ENCODE peak calls at places on chromosomes 6 and 20, in six cellular contexts. N, B, V, Z, T and L are unnamed samples.

GRCh38 chr20:39795401-39796272 is 833.5 kb downstream of the DHX35 start:
- DNase-seq in B (no peak), Z (no peak), N (no peak), T (no peak), V (no peak), L (no peak)

GRCh38 chr6:113894712-113895674 is 37.8 kb downstream of the MARCKS start:
- DNase-seq in T (no peak), N (no peak), V (no peak), Z (no peak), B (no peak), L (no peak)

GRCh38 chr6:6583836-6584235 is 4.7 kb upstream of the LY86 start:
- DNase-seq in T (no peak), N (no peak), V (peak; percentile 26), Z (no peak), B (no peak), L (no peak)

GRCh38 chr20:22227301-22227700 is 357.1 kb downstream of the FOXA2 start:
- DNase-seq in N (no peak), B (no peak), Z (no peak), V (no peak), T (no peak), L (no peak)

GRCh38 chr6:37334047-37334446 is 19.7 kb upstream of the RNF8 start:
- DNase-seq in Z (no peak), V (no peak), N (no peak), B (no peak), T (no peak), L (no peak)

GRCh38 chr6:9173229-9173628 is 737.9 kb upstream of the SLC35B3 start:
- DNase-seq in N (no peak), Z (no peak), B (no peak), V (no peak), T (no peak), L (no peak)

GRCh38 chr6:13760948-13761347 is 49.3 kb upstream of the RANBP9 start:
- DNase-seq in B (peak; percentile 41), V (no peak), T (no peak), Z (no peak), N (no peak), L (no peak)

GRCh38 chr6:52376763-52377162 is 14.8 kb downstream of the PAQR8 start:
- DNase-seq in B (no peak), T (no peak), V (no peak), N (no peak), Z (no peak), L (no peak)

GRCh38 chr20:3090565-3090964 is 6.0 kb upstream of the AVP start:
- DNase-seq in N (no peak), V (no peak), T (no peak), Z (no peak), B (no peak), L (no peak)

GRCh38 chr6:34196833-34197195 is 39.9 kb upstream of the HMGA1 start:
- DNase-seq in T (no peak), B (no peak), Z (no peak), V (no peak), N (no peak), L (no peak)

GRCh38 chr6:126923807-126924206 is 194.7 kb upstream of the RSPO3 start:
- DNase-seq in Z (no peak), V (no peak), B (no peak), T (no peak), N (no peak), L (no peak)

GRCh38 chr6:39365281-39366074 is 43.0 kb upstream of the KCNK16 start:
- DNase-seq in N (no peak), T (no peak), V (no peak), Z (peak; percentile 72), B (no peak), L (peak; percentile 26)

GRCh38 chr20:50478162-50479036 is 31.8 kb upstream of the PTPN1 start:
- DNase-seq in B (peak; percentile 27), V (peak; percentile 73), Z (peak; percentile 61), N (no peak), T (peak; percentile 78), L (no peak)

GRCh38 chr6:84136364-84137050 is 90.9 kb downstream of the CEP162 start:
- DNase-seq in V (no peak), N (no peak), Z (no peak), T (no peak), B (no peak), L (no peak)

GRCh38 chr20:36887779-36888133 is 11.8 kb downstream of the TLDC2 start:
- DNase-seq in T (no peak), B (no peak), N (no peak), V (no peak), Z (no peak), L (no peak)

GRCh38 chr6:133964052-133964451 is 11.0 kb downstream of the TBPL1 start:
- DNase-seq in V (no peak), N (peak; percentile 21), B (no peak), T (no peak), Z (no peak), L (no peak)

GRCh38 chr6:1612902-1613301 is 3.2 kb downstream of the FOXC1 start:
- DNase-seq in N (peak; percentile 61), T (no peak), V (no peak), Z (no peak), B (no peak), L (peak; percentile 94)

GRCh38 chr6:13307508-13307995 is 20.8 kb downstream of the TBC1D7 start:
- DNase-seq in T (peak; percentile 38), B (no peak), Z (peak; percentile 49), V (peak; percentile 87), N (peak; percentile 74), L (no peak)

GRCh38 chr6:364609-365540 is 26.7 kb upstream of the IRF4 start:
- DNase-seq in Z (no peak), V (no peak), N (no peak), B (no peak), T (no peak), L (no peak)

GRCh38 chr6:130975325-130975724 is 87.7 kb downstream of the EPB41L2 start:
- DNase-seq in V (no peak), Z (no peak), B (no peak), T (no peak), N (no peak), L (no peak)

GRCh38 chr20:38308447-38308846 is 4.5 kb downstream of the BPI start:
- DNase-seq in Z (no peak), B (no peak), V (no peak), T (no peak), N (no peak), L (no peak)

GRCh38 chr6:31639449-31639861 is 13.0 kb downstream of the BAG6 start:
- DNase-seq in N (no peak), B (no peak), Z (no peak), V (no peak), T (no peak), L (no peak)
- TF ChIP-seq POLR2A in N (no peak), B (no peak), Z (no peak), V (no peak), T (no peak), L (no peak)

DNA sequence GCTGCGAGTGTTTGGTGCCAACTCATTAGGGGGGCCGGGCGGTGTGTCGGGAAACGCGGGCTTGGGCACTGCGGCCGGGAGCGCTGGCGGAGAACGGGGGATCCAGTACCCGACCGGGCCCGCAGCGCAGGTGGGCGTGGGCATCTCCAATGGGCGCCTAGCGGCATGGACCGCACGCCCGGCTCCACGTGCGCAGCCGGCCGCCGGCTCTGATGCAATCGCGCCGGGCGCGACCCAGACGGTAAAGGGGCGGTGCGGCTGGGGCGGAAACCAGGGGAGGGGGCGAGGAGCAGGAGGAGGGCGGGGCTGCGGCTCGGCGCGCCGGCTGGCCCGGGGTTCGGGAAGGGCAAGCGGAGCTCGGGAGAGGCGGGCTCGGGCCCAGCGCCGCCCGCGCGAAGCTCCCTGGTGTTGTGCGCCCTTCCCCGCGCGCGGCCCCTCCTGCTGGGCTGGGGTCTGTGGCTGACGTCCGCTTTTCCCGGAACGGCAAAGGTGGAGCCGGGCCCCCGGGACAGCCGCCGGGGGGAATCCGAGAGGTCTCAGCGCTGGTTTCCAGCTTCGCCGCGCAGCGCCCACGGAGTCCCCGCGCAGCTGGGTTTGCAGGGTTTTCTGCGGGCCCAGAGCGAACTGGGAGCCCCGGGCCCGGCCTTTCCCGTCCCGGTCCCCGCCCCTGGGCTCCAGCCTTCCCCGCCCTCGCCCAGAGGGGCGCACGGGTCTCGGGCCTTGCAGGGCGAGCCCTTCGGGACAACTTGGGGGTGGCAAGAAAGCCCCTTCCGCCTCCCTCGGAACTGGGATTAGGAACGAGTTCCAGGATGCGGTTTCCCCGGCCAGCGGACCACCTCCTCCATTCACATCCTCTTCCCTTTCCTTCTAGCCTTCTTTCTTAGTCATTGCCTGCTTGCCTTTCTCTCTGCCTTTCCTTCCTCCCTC is 908 bp downstream of the MTHFD1L start:
- DNase-seq in B (peak; percentile 88), V (peak; percentile 84), N (peak; percentile 95), T (peak; percentile 92), Z (peak; percentile 88), L (peak; percentile 33)
- TF ChIP-seq POLR2A in B (peak; percentile 78), V (peak; percentile 23), N (peak; percentile 93), T (peak; percentile 76), Z (peak; percentile 43), L (peak; percentile 44)

GRCh38 chr20:44745560-44746366 is at the start of gene KCNK15:
- DNase-seq in N (no peak), Z (no peak), B (peak; percentile 71), T (peak; percentile 41), V (no peak), L (no peak)
- TF ChIP-seq POLR2A in N (no peak), Z (peak; percentile 23), B (peak; percentile 63), T (no peak), V (no peak), L (no peak)

GRCh38 chr6:89412071-89413005 is at the start of gene RRAGD:
- DNase-seq in N (no peak), T (no peak), Z (peak; percentile 74), B (peak; percentile 34), V (peak; percentile 12), L (peak; percentile 83)
- TF ChIP-seq POLR2A in N (no peak), T (no peak), Z (no peak), B (no peak), V (no peak), L (no peak)

GRCh38 chr6:56843476-56844349 is 111.2 kb upstream of the BEND6 start:
- DNase-seq in B (peak; percentile 48), N (peak; percentile 88), Z (peak; percentile 47), V (peak; percentile 90), T (peak; percentile 66), L (peak; percentile 85)
- TF ChIP-seq POLR2A in B (peak; percentile 33), N (peak; percentile 50), Z (peak; percentile 42), V (peak; percentile 59), T (no peak), L (peak; percentile 70)

GRCh38 chr20:57411406-57412283 is 20.4 kb downstream of the RBM38 start:
- DNase-seq in Z (no peak), N (no peak), V (no peak), B (no peak), T (no peak), L (no peak)
- TF ChIP-seq POLR2A in Z (no peak), N (no peak), V (no peak), B (no peak), T (no peak), L (no peak)